ENCODE peak calls at places on chromosomes 3 and 15, in four cellular contexts. Y is AG08396, U is small intestine, O is pancreas. G is an unnamed sample.

GRCh38 chr3:196643201-196643749 is 3.8 kb downstream of the NRROS start:
- DNase-seq in Y (no peak), U (no peak), O (peak), G (no peak)

GRCh38 chr3:172586447-172586846 is 63.2 kb upstream of the TNFSF10 start:
- DNase-seq in Y (no peak), U (no peak), O (no peak), G (no peak)

GRCh38 chr3:42148982-42149432 is 57.9 kb downstream of the TRAK1 start:
- DNase-seq in Y (peak), U (no peak), O (no peak), G (peak)

GRCh38 chr15:69138963-69139362 is 21.5 kb upstream of the GLCE start:
- DNase-seq in Y (no peak), U (no peak), O (no peak), G (no peak)

GRCh38 chr3:56830884-56831283 is 29.1 kb upstream of the ARHGEF3 start:
- DNase-seq in Y (no peak), U (no peak), O (no peak), G (no peak)

GRCh38 chr15:71596672-71597071 is 213.7 kb upstream of the NR2E3 start:
- DNase-seq in Y (peak), U (no peak), O (no peak), G (no peak)

GRCh38 chr3:123449092-123449985 is 449 bp upstream of the ADCY5 start:
- DNase-seq in Y (peak), U (no peak), O (peak), G (no peak)

GRCh38 chr15:61700803-61701202 is 359.4 kb downstream of the VPS13C start:
- DNase-seq in Y (no peak), U (no peak), O (no peak), G (no peak)

GRCh38 chr15:100889359-100890058 is 9.9 kb downstream of the ALDH1A3 start:
- DNase-seq in Y (peak), U (no peak), O (no peak), G (no peak)

GRCh38 chr15:43517354-43518072 is at the start of gene MAP1A:
- DNase-seq in Y (peak), U (no peak), O (no peak), G (peak)

GRCh38 chr15:85580914-85581313 is 200.5 kb downstream of the AKAP13 start:
- DNase-seq in Y (no peak), U (peak), O (peak), G (peak)

GRCh38 chr15:63836579-63836978 is 2.8 kb upstream of the HERC1 start:
- DNase-seq in Y (no peak), U (no peak), O (no peak), G (no peak)

GRCh38 chr3:71130516-71131384 is 452.8 kb downstream of the FOXP1 start:
- DNase-seq in Y (peak), U (peak), O (no peak), G (peak)

GRCh38 chr3:123158330-123158729 is 43.4 kb upstream of the SEC22A start:
- DNase-seq in Y (no peak), U (peak), O (no peak), G (peak)

GRCh38 chr3:15606434-15606891 is 4.9 kb downstream of the BTD start:
- DNase-seq in Y (no peak), U (peak), O (no peak), G (no peak)

GRCh38 chr3:177569823-177570657 is 372.8 kb upstream of the TBL1XR1 start:
- DNase-seq in Y (no peak), U (no peak), O (no peak), G (no peak)

GRCh38 chr3:111070772-111071256 is 802 bp upstream of the NECTIN3 start:
- DNase-seq in Y (no peak), U (no peak), O (no peak), G (peak)

GRCh38 chr3:140386357-140387100 is 291.3 kb upstream of the TRIM42 start:
- DNase-seq in Y (no peak), U (no peak), O (no peak), G (no peak)

GRCh38 chr15:101804941-101805340 is 1.6 kb downstream of the OR4F6 start:
- DNase-seq in Y (no peak), U (no peak), O (no peak), G (no peak)

GRCh38 chr3:156563900-156564682 is 9.2 kb upstream of the SSR3 start:
- DNase-seq in Y (no peak), U (no peak), O (no peak), G (no peak)

GRCh38 chr3:111128884-111129283 is 57.3 kb downstream of the NECTIN3 start:
- DNase-seq in Y (peak), U (no peak), O (no peak), G (no peak)

GRCh38 chr15:65532738-65533051 is 2.4 kb downstream of the HACD3 start:
- DNase-seq in Y (no peak), U (peak), O (no peak), G (peak)

GRCh38 chr15:93088981-93089854 is at the start of gene RGMA:
- DNase-seq in Y (peak), U (no peak), O (peak), G (no peak)

GRCh38 chr3:45775571-45776290 is 20.6 kb downstream of the SLC6A20 start:
- DNase-seq in Y (no peak), U (no peak), O (no peak), G (no peak)

GRCh38 chr3:180420016-180420415 is 181.9 kb upstream of the TTC14 start:
- DNase-seq in Y (no peak), U (no peak), O (no peak), G (no peak)

GRCh38 chr3:73694988-73695757 is 70.4 kb upstream of the PDZRN3 start:
- DNase-seq in Y (no peak), U (no peak), O (no peak), G (no peak)

GRCh38 chr3:192409838-192410683 is 317.3 kb downstream of the FGF12 start:
- DNase-seq in Y (no peak), U (no peak), O (peak), G (no peak)

G was measured in HT-29.